ENCODE peak calls at places on chromosomes 11 and 22, in five cellular contexts. K is MM.1S, W is NT2/D1, M is GF-D8, N is brain pericyte. V is an unnamed sample.

GRCh38 chr11:121648306-121648705 is 195.5 kb upstream of the SORL1-AS1 start:
- DNase-seq in M (no peak), K (no peak), W (no peak), N (no peak), V (no peak)

GRCh38 chr22:42368379-42369249 is 63.6 kb downstream of the NFAM1 start:
- DNase-seq in K (no peak), N (no peak), W (no peak), M (no peak), V (no peak)

GRCh38 chr11:8584511-8584910 is 9.5 kb downstream of the STK33 start:
- DNase-seq in N (no peak), W (no peak), K (no peak), M (no peak), V (no peak)

GRCh38 chr11:76149713-76150112 is 56.6 kb downstream of the WNT11 start:
- DNase-seq in K (no peak), N (no peak), W (no peak), M (no peak), V (no peak)

GRCh38 chr11:94740975-94741707 is 27.0 kb upstream of the AMOTL1 start:
- DNase-seq in N (no peak), K (peak; percentile 31), W (peak; percentile 44), M (no peak), V (no peak)

GRCh38 chr11:123300874-123301695 is 106.0 kb upstream of the CLMP start:
- DNase-seq in K (no peak), N (peak; percentile 22), W (peak; percentile 15), M (no peak), V (no peak)

GRCh38 chr11:20353829-20354434 is 9.6 kb upstream of the HTATIP2 start:
- DNase-seq in M (no peak), W (no peak), N (no peak), K (peak; percentile 40), V (no peak)

GRCh38 chr11:44496391-44496790 is 69.1 kb upstream of the CD82 start:
- DNase-seq in M (no peak), W (no peak), K (no peak), N (no peak), V (no peak)

GRCh38 chr11:3136542-3137455 is 28.3 kb downstream of the OSBPL5 start:
- DNase-seq in K (no peak), M (peak; percentile 41), N (no peak), W (no peak), V (no peak)

GRCh38 chr11:127919206-127920000 is 668.0 kb downstream of the ETS1 start:
- DNase-seq in N (no peak), K (no peak), M (no peak), W (no peak), V (no peak)

GRCh38 chr11:74696932-74697687 is 34.1 kb downstream of the CHRDL2 start:
- DNase-seq in W (no peak), N (peak; percentile 13), M (no peak), K (no peak), V (no peak)

GRCh38 chr11:64044730-64045386 is 9.1 kb downstream of the FLRT1 start:
- DNase-seq in M (no peak), N (no peak), W (no peak), K (no peak), V (no peak)

GRCh38 chr11:124302756-124303155 is 11.0 kb downstream of the OR8D1 start:
- DNase-seq in W (no peak), K (no peak), N (no peak), M (no peak), V (no peak)

GRCh38 chr11:66967670-66968425 is 7.3 kb upstream of the C11orf86 start:
- DNase-seq in K (no peak), M (no peak), W (no peak), N (no peak), V (no peak)

GRCh38 chr11:125315088-125315740 is 150.7 kb downstream of the PKNOX2 start:
- DNase-seq in N (peak; percentile 27), W (no peak), K (no peak), M (no peak), V (no peak)

GRCh38 chr11:124475265-124475664 is 29.8 kb upstream of the OR8B8 start:
- DNase-seq in W (no peak), K (no peak), M (no peak), N (no peak), V (no peak)

GRCh38 chr22:47632646-47633045 is 870.2 kb downstream of the TBC1D22A start:
- DNase-seq in M (no peak), N (no peak), K (no peak), W (no peak), V (no peak)

GRCh38 chr11:113407163-113407562 is 19.6 kb downstream of the ANKK1 start:
- DNase-seq in W (no peak), M (no peak), N (no peak), K (no peak), V (no peak)

GRCh38 chr11:3134218-3134621 is 30.9 kb downstream of the OSBPL5 start:
- DNase-seq in W (no peak), K (no peak), M (no peak), N (no peak), V (no peak)

GRCh38 chr11:72352859-72353551 is 81.3 kb downstream of the CLPB start:
- DNase-seq in W (no peak), M (no peak), K (no peak), N (peak; percentile 25), V (no peak)

GRCh38 chr11:83957038-83957900 is 671.1 kb upstream of the CCDC90B start:
- DNase-seq in M (no peak), W (no peak), K (no peak), N (no peak), V (no peak)

GRCh38 chr22:36430863-36431262 is 43.1 kb upstream of the MYH9 start:
- DNase-seq in N (no peak), M (no peak), K (no peak), W (no peak), V (no peak)

GRCh38 chr22:21726650-21727049 is 8.9 kb downstream of the YPEL1 start:
- DNase-seq in W (peak; percentile 28), N (no peak), M (no peak), K (peak; percentile 36), V (no peak)

GRCh38 chr11:72613977-72614376 is 60.2 kb downstream of the PDE2A start:
- DNase-seq in K (no peak), N (no peak), W (no peak), M (peak; percentile 93), V (no peak)

GRCh38 chr22:31944700-31945477 is 554 bp downstream of the YWHAH start:
- DNase-seq in K (peak; percentile 30), W (no peak), M (no peak), N (no peak), V (no peak)

GRCh38 chr11:108221981-108222685 is at the start of gene NPAT:
- DNase-seq in M (no peak), W (peak; percentile 11), K (no peak), N (no peak), V (no peak)

GRCh38 chr11:73838443-73839122 is 38.1 kb downstream of the COA4 start:
- DNase-seq in K (no peak), N (peak; percentile 10), M (no peak), W (peak; percentile 33), V (peak; percentile 17)

GRCh38 chr22:29310863-29311339 is 4.5 kb downstream of the GAS2L1 start:
- DNase-seq in W (peak; percentile 47), K (no peak), M (peak; percentile 60), N (peak; percentile 89), V (no peak)

GRCh38 chr11:111512296-111513239 is at the start of gene BTG4:
- DNase-seq in N (no peak), K (peak; percentile 24), W (no peak), M (no peak), V (no peak)

GRCh38 chr11:77094841-77095365 is 7.7 kb upstream of the OMP start:
- DNase-seq in N (no peak), W (no peak), K (no peak), M (no peak), V (no peak)

GRCh38 chr11:2793781-2794418 is 91.7 kb downstream of the CDKN1C start:
- DNase-seq in K (no peak), N (no peak), W (no peak), M (no peak), V (no peak)

GRCh38 chr22:42164901-42165300 is 34.3 kb upstream of the CYP2D6 start:
- DNase-seq in M (no peak), N (no peak), K (no peak), W (no peak), V (no peak)

GRCh38 chr11:30481816-30482215 is 104.3 kb downstream of the MPPED2 start:
- DNase-seq in N (no peak), W (no peak), K (no peak), M (no peak), V (no peak)

GRCh38 chr22:41768420-41768819 is 32.1 kb upstream of the CCDC134 start:
- DNase-seq in K (no peak), M (no peak), N (no peak), W (no peak), V (no peak)

GRCh38 chr22:38415561-38416321 is 39.3 kb downstream of the KCNJ4 start:
- DNase-seq in N (no peak), K (no peak), M (no peak), W (no peak), V (no peak)

GRCh38 chr11:75341583-75341982 is 9.9 kb downstream of the ARRB1 start:
- DNase-seq in M (no peak), K (no peak), W (no peak), N (no peak), V (no peak)

GRCh38 chr11:44748606-44749005 is 21.8 kb downstream of the TSPAN18 start:
- DNase-seq in N (no peak), M (no peak), W (no peak), K (no peak), V (no peak)

V was measured in iPS DF 19.7.